ENCODE peak calls at places on chromosomes 1 and 21, in ten cellular contexts. H is ACHN; X is SIG-M5; S is nucleus accumbens; Q is transverse colon; P is stimulated activated CD8-positive, alpha-beta memory T cell treated with anti-CD3 and anti-CD28 coated beads, Interleukin-4, amount 100 ng/mL, for 4 hours; V is ureter; G is HCEC 1CT; A is ovary; M is NCI-H1092 treated with DMSO at 0.1 percent for 48 hours. I is an unnamed sample.

GRCh38 chr1:17579951-17580939 is 40.7 kb downstream of the ARHGEF10L start:
- DNase-seq in V (no peak), S (no peak), P (no peak), Q (peak), G (no peak), X (no peak), H (peak), A (no peak), M (no peak), I (no peak)

GRCh38 chr1:55463814-55464445 is 248.8 kb upstream of the USP24 start:
- DNase-seq in H (no peak), X (no peak), G (no peak), A (no peak), P (no peak), Q (no peak), V (peak), S (no peak), M (no peak), I (no peak)

GRCh38 chr1:115237507-115237906 is 100.5 kb downstream of the NGF start:
- DNase-seq in P (no peak), M (no peak), X (no peak), S (no peak), G (peak), V (no peak), Q (no peak), A (no peak), H (no peak), I (peak)

GRCh38 chr1:154936416-154937050 is at the start of gene PMVK:
- DNase-seq in M (peak), S (peak), Q (peak), P (peak), G (peak), H (peak), V (peak), A (peak), X (peak), I (peak)

GRCh38 chr1:151284013-151284577 is 2.0 kb downstream of the ZNF687 start:
- DNase-seq in A (no peak), Q (no peak), H (no peak), P (no peak), X (no peak), S (no peak), G (no peak), M (no peak), V (no peak), I (no peak)

GRCh38 chr1:219763321-219763720 is 150.4 kb upstream of the ZC3H11B start:
- DNase-seq in V (no peak), X (no peak), A (no peak), Q (no peak), H (no peak), G (no peak), M (no peak), S (no peak), P (no peak), I (no peak)

GRCh38 chr1:119279441-119280415 is 88.9 kb upstream of the HAO2 start:
- DNase-seq in G (peak), S (no peak), P (no peak), A (no peak), M (no peak), V (no peak), Q (no peak), X (no peak), H (peak), I (peak)

GRCh38 chr21:17436626-17437111 is 76.2 kb upstream of the CXADR start:
- DNase-seq in M (no peak), P (no peak), X (no peak), A (no peak), V (no peak), H (no peak), S (no peak), Q (no peak), G (no peak), I (no peak)

GRCh38 chr1:9629445-9630201 is 21.9 kb upstream of the PIK3CD start:
- DNase-seq in S (no peak), P (no peak), G (no peak), V (peak), M (no peak), Q (peak), A (peak), X (no peak), H (no peak), I (no peak)

GRCh38 chr1:26072305-26072704 is 4.9 kb upstream of the TRIM63 start:
- DNase-seq in A (no peak), X (no peak), S (no peak), G (no peak), Q (no peak), H (no peak), P (no peak), M (peak), V (no peak), I (peak)